ENCODE peak calls at places on chromosomes 11 and 22, in five cellular contexts. N is left colon; Z is Right ventricle myocardium inferior; M is stimulated activated naive CD4-positive, alpha-beta T cell; V is NCI-H2107. H is an unnamed sample.

GRCh38 chr11:45649544-45650165 is 15.8 kb downstream of the CHST1 start:
- DNase-seq in N (no peak), Z (no peak), M (no peak), V (no peak), H (no peak)

GRCh38 chr11:103652013-103652412 is 384.4 kb upstream of the DDI1 start:
- DNase-seq in N (no peak), Z (no peak), M (no peak), V (no peak), H (no peak)

GRCh38 chr11:78050964-78051831 is 12.5 kb upstream of the THRSP start:
- DNase-seq in N (no peak), Z (no peak), M (no peak), V (no peak), H (no peak)

GRCh38 chr11:112617977-112618829 is 343.0 kb upstream of the NCAM1 start:
- DNase-seq in N (no peak), Z (no peak), M (no peak), V (no peak), H (no peak)

GRCh38 chr11:112961146-112961668 is at the start of gene NCAM1:
- DNase-seq in N (peak), Z (peak), M (no peak), V (peak), H (no peak)

GRCh38 chr11:119373917-119374631 is 7.4 kb downstream of the USP2 start:
- DNase-seq in N (peak), Z (peak), M (peak), V (peak), H (peak)

GRCh38 chr22:22123960-22124278 is 120.7 kb upstream of the VPREB1 start:
- DNase-seq in N (no peak), Z (no peak), M (no peak), V (no peak), H (no peak)

GRCh38 chr22:48347311-48347710 is 1480.4 kb downstream of the BRD1 start:
- DNase-seq in N (no peak), Z (no peak), M (no peak), V (no peak), H (no peak)

GRCh38 chr11:19403196-19403895 is 162.6 kb upstream of the E2F8 start:
- DNase-seq in N (no peak), Z (no peak), M (no peak), V (no peak), H (no peak)

GRCh38 chr11:72739240-72740059 is 12.8 kb downstream of the ARAP1 start:
- DNase-seq in N (no peak), Z (no peak), M (no peak), V (no peak), H (no peak)

GRCh38 chr11:44774131-44774530 is 47.4 kb downstream of the TSPAN18 start:
- DNase-seq in N (peak), Z (peak), M (no peak), V (no peak), H (no peak)

GRCh38 chr22:32335471-32335870 is 22.2 kb upstream of the RFPL3 start:
- DNase-seq in N (no peak), Z (no peak), M (no peak), V (no peak), H (no peak)

GRCh38 chr22:33328789-33329296 is 270.7 kb upstream of the SYN3 start:
- DNase-seq in N (no peak), Z (no peak), M (no peak), V (no peak), H (no peak)

H was measured in T-cell.